ENCODE peak calls at places on chromosomes 3 and 15, in eight cellular contexts. One of them, this sample, is unnamed.

GRCh38 chr15:82570721-82571519 is 30.7 kb upstream of the RPS17 start:
- DNase-seq in GM03348: peak; percentile 22
- DNase-seq in Panc1: no peak
- DNase-seq in sigmoid colon: peak; percentile 70
- DNase-seq in Kasumi-1: no peak
- DNase-seq in HTR-8/SVneo: no peak
- DNase-seq in A549: no peak
- DNase-seq in non-pigmented ciliary epithelial cell: no peak
- DNase-seq in this sample: no peak

GRCh38 chr3:122409392-122409791 is 6.5 kb downstream of the WDR5B start:
- DNase-seq in GM03348: no peak
- DNase-seq in Panc1: no peak
- DNase-seq in sigmoid colon: no peak
- DNase-seq in Kasumi-1: peak; percentile 53
- DNase-seq in HTR-8/SVneo: no peak
- DNase-seq in A549: no peak
- DNase-seq in non-pigmented ciliary epithelial cell: no peak
- DNase-seq in this sample: no peak

GRCh38 chr15:89243046-89243690 is 611 bp upstream of the FANCI start:
- DNase-seq in GM03348: peak; percentile 58
- DNase-seq in Panc1: no peak
- DNase-seq in sigmoid colon: peak; percentile 75
- DNase-seq in Kasumi-1: no peak
- DNase-seq in HTR-8/SVneo: no peak
- DNase-seq in A549: no peak
- DNase-seq in non-pigmented ciliary epithelial cell: no peak
- DNase-seq in this sample: no peak

GRCh38 chr3:57910988-57911387 is 97.2 kb upstream of the FLNB start:
- DNase-seq in GM03348: no peak
- DNase-seq in Panc1: no peak
- DNase-seq in sigmoid colon: no peak
- DNase-seq in Kasumi-1: peak; percentile 29
- DNase-seq in HTR-8/SVneo: peak; percentile 29
- DNase-seq in A549: peak; percentile 5
- DNase-seq in non-pigmented ciliary epithelial cell: no peak
- DNase-seq in this sample: no peak

GRCh38 chr3:188432826-188433525 is 279.0 kb downstream of the LPP start:
- DNase-seq in GM03348: no peak
- DNase-seq in Panc1: no peak
- DNase-seq in sigmoid colon: no peak
- DNase-seq in Kasumi-1: peak; percentile 53
- DNase-seq in HTR-8/SVneo: no peak
- DNase-seq in A549: no peak
- DNase-seq in non-pigmented ciliary epithelial cell: no peak
- DNase-seq in this sample: no peak

GRCh38 chr15:39202641-39203040 is 378.2 kb upstream of the THBS1 start:
- DNase-seq in GM03348: peak; percentile 17
- DNase-seq in Panc1: no peak
- DNase-seq in sigmoid colon: no peak
- DNase-seq in Kasumi-1: no peak
- DNase-seq in HTR-8/SVneo: no peak
- DNase-seq in A549: no peak
- DNase-seq in non-pigmented ciliary epithelial cell: no peak
- DNase-seq in this sample: no peak

GRCh38 chr15:96619171-96619570 is 288.7 kb downstream of the NR2F2 start:
- DNase-seq in GM03348: no peak
- DNase-seq in Panc1: no peak
- DNase-seq in sigmoid colon: no peak
- DNase-seq in Kasumi-1: no peak
- DNase-seq in HTR-8/SVneo: no peak
- DNase-seq in A549: no peak
- DNase-seq in non-pigmented ciliary epithelial cell: no peak
- DNase-seq in this sample: no peak

GRCh38 chr15:59307164-59307535 is 65.5 kb downstream of the MYO1E start:
- DNase-seq in GM03348: no peak
- DNase-seq in Panc1: no peak
- DNase-seq in sigmoid colon: no peak
- DNase-seq in Kasumi-1: no peak
- DNase-seq in HTR-8/SVneo: no peak
- DNase-seq in A549: no peak
- DNase-seq in non-pigmented ciliary epithelial cell: no peak
- DNase-seq in this sample: no peak

GRCh38 chr3:134485075-134485536 is 679 bp downstream of the ANAPC13 start:
- DNase-seq in GM03348: peak; percentile 19
- DNase-seq in Panc1: no peak
- DNase-seq in sigmoid colon: no peak
- DNase-seq in Kasumi-1: peak; percentile 65
- DNase-seq in HTR-8/SVneo: no peak
- DNase-seq in A549: peak; percentile 21
- DNase-seq in non-pigmented ciliary epithelial cell: no peak
- DNase-seq in this sample: no peak

GRCh38 chr3:18024715-18025114 is 282.3 kb upstream of the TBC1D5 start:
- DNase-seq in GM03348: no peak
- DNase-seq in Panc1: no peak
- DNase-seq in sigmoid colon: no peak
- DNase-seq in Kasumi-1: no peak
- DNase-seq in HTR-8/SVneo: no peak
- DNase-seq in A549: no peak
- DNase-seq in non-pigmented ciliary epithelial cell: no peak
- DNase-seq in this sample: no peak

GRCh38 chr3:147394168-147394941 is 12.0 kb downstream of the ZIC4 start:
- DNase-seq in GM03348: no peak
- DNase-seq in Panc1: no peak
- DNase-seq in sigmoid colon: no peak
- DNase-seq in Kasumi-1: no peak
- DNase-seq in HTR-8/SVneo: no peak
- DNase-seq in A549: no peak
- DNase-seq in non-pigmented ciliary epithelial cell: no peak
- DNase-seq in this sample: no peak

GRCh38 chr15:35958936-35959335 is 413.0 kb upstream of the DPH6 start:
- DNase-seq in GM03348: no peak
- DNase-seq in Panc1: no peak
- DNase-seq in sigmoid colon: no peak
- DNase-seq in Kasumi-1: no peak
- DNase-seq in HTR-8/SVneo: no peak
- DNase-seq in A549: no peak
- DNase-seq in non-pigmented ciliary epithelial cell: no peak
- DNase-seq in this sample: no peak

GRCh38 chr3:39192490-39193092 is at the start of gene XIRP1:
- DNase-seq in GM03348: no peak
- DNase-seq in Panc1: no peak
- DNase-seq in sigmoid colon: no peak
- DNase-seq in Kasumi-1: no peak
- DNase-seq in HTR-8/SVneo: no peak
- DNase-seq in A549: no peak
- DNase-seq in non-pigmented ciliary epithelial cell: no peak
- DNase-seq in this sample: no peak

GRCh38 chr15:66744610-66745279 is 42.7 kb downstream of the SMAD6 start:
- DNase-seq in GM03348: no peak
- DNase-seq in Panc1: no peak
- DNase-seq in sigmoid colon: peak; percentile 32
- DNase-seq in Kasumi-1: no peak
- DNase-seq in HTR-8/SVneo: no peak
- DNase-seq in A549: peak; percentile 65
- DNase-seq in non-pigmented ciliary epithelial cell: no peak
- DNase-seq in this sample: no peak

GRCh38 chr3:48747015-48747615 is 30.1 kb upstream of the IP6K2 start:
- DNase-seq in GM03348: no peak
- DNase-seq in Panc1: no peak
- DNase-seq in sigmoid colon: no peak
- DNase-seq in Kasumi-1: no peak
- DNase-seq in HTR-8/SVneo: no peak
- DNase-seq in A549: no peak
- DNase-seq in non-pigmented ciliary epithelial cell: no peak
- DNase-seq in this sample: no peak

This sample was measured in CMK.